ENCODE peak calls at places on chromosomes 13 and 19, in seven cellular contexts. W is breast epithelium, U is NB4, S is uterus, T is heart left ventricle, X is tibial nerve, C is IMR-90. J is an unnamed sample.

GRCh38 chr19:14565298-14565679 is 6.6 kb downstream of the NDUFB7 start:
- DNase-seq in W (no peak), U (no peak), S (no peak), T (no peak), X (no peak), C (no peak), J (no peak)

GRCh38 chr13:90867336-90867683 is 480.2 kb upstream of the MIR17HG start:
- DNase-seq in W (peak; percentile 52), U (peak; percentile 79), S (peak; percentile 20), T (peak; percentile 51), X (peak; percentile 50), C (peak; percentile 27), J (peak; percentile 52)

GRCh38 chr13:30763786-30764440 is 28.6 kb downstream of the ALOX5AP start:
- DNase-seq in W (no peak), U (no peak), S (no peak), T (no peak), X (no peak), C (peak; percentile 39), J (no peak)

GRCh38 chr19:48698046-48698445 is 2.3 kb downstream of the FUT2 start:
- DNase-seq in W (no peak), U (no peak), S (no peak), T (no peak), X (no peak), C (peak; percentile 74), J (peak; percentile 65)

GRCh38 chr13:68784275-68784674 is 1323.4 kb upstream of the ATXN8OS start:
- DNase-seq in W (no peak), U (no peak), S (no peak), T (no peak), X (no peak), C (no peak), J (no peak)

GRCh38 chr13:35518337-35518736 is 41.8 kb upstream of the MAB21L1 start:
- DNase-seq in W (no peak), U (no peak), S (no peak), T (no peak), X (no peak), C (no peak), J (no peak)

GRCh38 chr19:50209131-50209530 is 5.7 kb downstream of the MYH14 start:
- DNase-seq in W (no peak), U (no peak), S (no peak), T (no peak), X (no peak), C (no peak), J (no peak)

GRCh38 chr13:29805994-29806748 is 44.2 kb downstream of the UBL3 start:
- DNase-seq in W (no peak), U (no peak), S (no peak), T (no peak), X (no peak), C (no peak), J (no peak)

GRCh38 chr19:36524617-36525016 is 3.5 kb downstream of the ZNF260 start:
- DNase-seq in W (no peak), U (no peak), S (no peak), T (no peak), X (no peak), C (no peak), J (no peak)

GRCh38 chr19:36526581-36526980 is 1.5 kb downstream of the ZNF260 start:
- DNase-seq in W (no peak), U (no peak), S (no peak), T (no peak), X (no peak), C (no peak), J (no peak)

GRCh38 chr19:36527873-36528193 is 238 bp downstream of the ZNF260 start:
- DNase-seq in W (no peak), U (no peak), S (no peak), T (no peak), X (no peak), C (no peak), J (no peak)

GRCh38 chr19:36528921-36529518 is 949 bp upstream of the ZNF260 start:
- DNase-seq in W (no peak), U (peak; percentile 35), S (no peak), T (no peak), X (no peak), C (no peak), J (no peak)

GRCh38 chr19:36528194-36528920 is at the start of gene ZNF260:
- DNase-seq in W (peak; percentile 95), U (peak; percentile 87), S (peak; percentile 98), T (peak; percentile 98), X (peak; percentile 89), C (peak; percentile 97), J (peak; percentile 88)
- TF ChIP-seq POLR2A in W (no peak), U (peak; percentile 29), S (no peak), T (peak; percentile 48), X (no peak), C (peak; percentile 70), J (peak; percentile 75)

GRCh38 chr19:45440873-45441654 is 17.3 kb upstream of the ERCC1 start:
- DNase-seq in W (no peak), U (peak; percentile 21), S (no peak), T (no peak), X (no peak), C (peak; percentile 57), J (no peak)
- TF ChIP-seq POLR2A in W (no peak), U (no peak), S (no peak), T (no peak), X (no peak), C (no peak), J (no peak)

GRCh38 chr19:57570707-57571106 is 8.0 kb downstream of the ZNF416 start:
- DNase-seq in W (no peak), U (no peak), S (no peak), T (no peak), X (no peak), C (no peak), J (no peak)
- TF ChIP-seq POLR2A in W (no peak), U (no peak), S (no peak), T (no peak), X (no peak), C (no peak), J (no peak)

DNA sequence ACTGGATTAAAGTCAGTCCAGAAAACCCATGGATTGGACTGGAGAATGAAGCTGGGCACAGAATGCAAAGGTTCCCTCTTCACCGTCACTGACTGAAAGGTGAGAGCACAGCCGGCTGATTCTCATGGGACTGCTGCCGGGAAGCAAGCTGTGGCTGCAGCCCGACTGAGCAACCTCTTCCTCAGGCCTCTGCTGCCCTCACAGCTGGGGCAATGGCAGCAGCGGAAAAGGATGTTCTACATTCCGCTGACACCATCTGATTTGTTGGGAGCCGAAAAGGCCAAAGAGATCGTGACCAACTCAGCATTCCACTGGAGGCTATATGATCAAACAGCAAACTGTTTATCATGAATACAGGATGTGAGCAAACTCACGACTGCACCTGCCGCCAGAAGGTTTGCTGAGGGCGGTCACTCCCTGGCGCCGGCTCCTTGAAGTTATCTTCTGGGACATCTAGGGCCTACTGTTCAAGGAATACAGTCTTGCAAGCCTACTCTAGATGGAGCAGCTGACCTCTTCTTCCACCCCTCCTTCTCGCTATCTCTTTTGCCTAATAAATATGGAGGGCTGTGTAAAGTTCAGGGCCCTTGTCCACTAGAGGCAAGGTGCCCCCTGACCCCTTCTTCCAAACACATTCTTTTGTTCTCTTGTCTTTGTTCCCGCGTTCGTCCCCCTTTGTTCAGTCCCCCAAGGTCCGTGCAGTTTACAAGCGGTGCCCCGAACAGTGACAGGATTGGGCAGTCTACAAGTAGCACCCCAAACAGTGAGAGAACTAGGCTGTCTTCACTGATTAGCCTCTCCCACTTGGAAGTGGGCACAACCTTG is 19.6 kb upstream of the SIGLEC6 start:
- DNase-seq in W (no peak), U (peak; percentile 9), S (no peak), T (no peak), X (no peak), C (no peak), J (no peak)
- TF ChIP-seq POLR2A in W (no peak), U (no peak), S (no peak), T (no peak), X (no peak), C (no peak), J (no peak)

DNA sequence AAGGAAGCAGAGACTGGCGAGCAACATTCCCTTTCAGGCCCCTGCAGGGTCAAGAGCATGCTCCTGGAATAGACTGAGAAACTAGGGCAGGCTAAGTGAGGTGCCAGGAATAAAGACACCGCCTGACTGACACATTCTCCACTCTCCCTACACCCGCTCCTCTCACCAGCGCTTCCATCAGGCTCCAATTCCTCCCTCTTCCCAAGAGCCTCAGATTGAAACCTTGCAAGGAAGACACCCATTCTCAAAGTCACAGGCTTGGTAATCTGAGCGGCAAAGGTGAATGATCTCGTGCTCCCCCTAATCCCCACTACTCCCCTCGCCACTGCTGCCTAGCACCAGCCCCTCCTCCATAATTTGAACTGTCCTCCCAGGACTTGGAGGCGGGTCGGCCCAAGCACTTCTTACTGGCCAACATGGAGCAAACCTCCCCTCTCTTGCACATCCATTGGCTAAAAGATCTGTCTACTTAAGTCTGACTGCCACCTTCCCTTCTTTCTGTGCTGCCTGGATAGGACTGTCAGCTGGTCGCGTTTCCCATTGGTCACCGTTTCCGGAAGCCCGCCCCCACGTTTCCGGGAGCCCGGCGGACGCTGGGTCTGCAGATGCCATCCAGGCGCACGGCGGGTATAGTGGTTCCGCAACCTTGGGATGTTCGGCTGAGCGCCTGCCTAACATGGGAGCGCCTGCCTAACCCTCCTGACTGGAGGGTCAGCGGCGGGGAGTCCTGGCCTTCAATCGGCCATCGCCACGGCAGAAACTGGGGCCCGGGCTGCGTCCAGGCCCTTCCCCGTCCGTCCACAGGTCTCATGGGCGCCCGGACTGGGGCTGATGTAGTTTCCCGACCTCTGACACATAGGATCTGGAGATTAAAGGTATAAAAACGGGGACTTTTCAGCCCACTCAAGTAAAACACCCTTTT is 33.6 kb downstream of the ZNF383 start:
- DNase-seq in W (peak; percentile 89), U (no peak), S (peak; percentile 70), T (peak; percentile 91), X (no peak), C (peak; percentile 97), J (peak; percentile 97)
- TF ChIP-seq POLR2A in W (no peak), U (no peak), S (peak; percentile 45), T (peak; percentile 28), X (no peak), C (no peak), J (peak; percentile 49)

DNA sequence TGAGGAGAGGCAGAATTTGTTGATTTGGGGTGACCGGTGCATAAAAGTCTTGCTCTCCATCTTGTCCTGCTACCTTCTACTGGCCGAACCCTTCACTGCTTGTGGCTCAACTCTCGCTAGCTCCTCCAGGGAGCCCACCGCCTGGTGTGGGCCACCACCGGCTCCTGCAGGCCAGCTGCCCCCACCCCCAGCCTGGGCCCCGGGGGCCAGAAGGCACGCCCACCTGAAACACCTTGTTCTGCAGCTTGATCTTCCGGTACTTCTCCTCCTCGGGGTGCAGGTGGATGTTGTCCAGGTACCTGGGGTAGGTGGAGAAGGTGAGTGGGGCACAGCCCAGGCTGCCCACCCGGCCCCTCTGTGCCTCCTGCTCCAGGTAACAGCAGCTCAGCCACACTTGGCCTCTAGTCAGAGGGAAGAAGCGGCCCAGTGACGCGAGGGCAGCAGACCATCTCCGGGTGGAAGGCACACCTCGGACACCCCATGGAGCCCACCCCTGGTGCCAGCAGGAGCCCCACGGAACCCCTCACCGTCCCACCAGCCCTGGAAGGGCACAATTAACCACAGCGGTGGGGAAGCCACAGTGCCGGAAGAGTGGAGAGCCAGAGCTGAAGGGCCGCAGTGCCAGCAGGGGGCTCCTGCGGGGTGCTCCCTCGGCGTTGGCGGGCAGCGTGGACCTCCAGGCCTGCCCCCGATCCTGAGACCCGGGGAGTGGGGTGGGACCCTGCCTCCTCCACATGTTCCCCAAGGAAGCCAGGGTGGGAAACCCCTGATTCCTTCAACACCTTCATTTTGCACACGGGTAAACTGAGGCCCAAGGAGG is 10.1 kb downstream of the UBXN6 start:
- DNase-seq in W (no peak), U (no peak), S (no peak), T (no peak), X (no peak), C (no peak), J (no peak)
- TF ChIP-seq POLR2A in W (no peak), U (no peak), S (no peak), T (no peak), X (no peak), C (no peak), J (no peak)

GRCh38 chr13:112132619-112133018 is 65.7 kb downstream of the SOX1 start:
- DNase-seq in W (peak; percentile 10), U (no peak), S (no peak), T (no peak), X (no peak), C (no peak), J (no peak)
- TF ChIP-seq POLR2A in W (no peak), U (no peak), S (no peak), T (no peak), X (no peak), C (no peak), J (no peak)

J was measured in H54.